ENCODE peak calls at places on chromosomes 1 and 21, in ten cellular contexts. G is tibial artery, U is heart right ventricle, P is uterus, W is H1, R is DND-41, N is astrocyte, A is AG04450, D is SK-N-SH, M is GM12878. Q is an unnamed sample. For H3K9me3, the result is how much of the 10 kb centered on the place peaks cover.

GRCh38 chr1:28064064-28064463 is 24.3 kb downstream of the EYA3 start:
- DNase-seq in G (no peak), U (no peak), P (no peak), W (no peak), R (no peak), N (peak), A (no peak), D (no peak), M (no peak), Q (no peak)

GRCh38 chr1:106621853-106622252 is 434.6 kb upstream of the PRMT6 start:
- DNase-seq in G (no peak), U (no peak), P (no peak), W (no peak), R (no peak), N (no peak), A (no peak), D (no peak), M (no peak), Q (no peak)

GRCh38 chr1:235923466-235924008 is 56.8 kb upstream of the LYST start:
- DNase-seq in G (no peak), U (no peak), P (no peak), W (no peak), R (no peak), N (peak), A (peak), D (no peak), M (no peak), Q (peak)

GRCh38 chr21:38773108-38774061 is 32.3 kb upstream of the ETS2 start:
- DNase-seq in G (peak), U (peak), P (no peak), W (no peak), R (no peak), N (peak), A (peak), D (no peak), M (no peak), Q (no peak)

GRCh38 chr1:43267291-43267805 is 2.4 kb upstream of the TMEM125 start:
- DNase-seq in G (no peak), U (no peak), P (no peak), W (no peak), R (no peak), N (peak), A (peak), D (no peak), M (no peak), Q (no peak)

GRCh38 chr21:45347712-45348477 is 57.1 kb upstream of the COL18A1 start:
- DNase-seq in G (no peak), U (peak), P (no peak), W (no peak), R (no peak), N (no peak), A (no peak), D (no peak), M (no peak), Q (no peak)

GRCh38 chr1:209780276-209780675 is 4.1 kb downstream of the C1orf74 start:
- DNase-seq in G (no peak), U (no peak), P (no peak), W (no peak), R (no peak), N (no peak), A (no peak), D (no peak), M (no peak), Q (no peak)

GRCh38 chr1:87330954-87331318 is 2.3 kb downstream of the LMO4 start:
- DNase-seq in G (no peak), U (no peak), P (no peak), W (no peak), R (no peak), N (no peak), A (no peak), D (no peak), M (no peak), Q (no peak)

GRCh38 chr21:31476551-31477120 is 132.6 kb upstream of the TIAM1 start:
- DNase-seq in G (no peak), U (no peak), P (no peak), W (no peak), R (no peak), N (peak), A (no peak), D (no peak), M (no peak), Q (no peak)

GRCh38 chr21:31479222-31479621 is 135.2 kb upstream of the TIAM1 start:
- DNase-seq in G (no peak), U (no peak), P (no peak), W (no peak), R (no peak), N (no peak), A (no peak), D (no peak), M (no peak), Q (no peak)

GRCh38 chr21:31482460-31482859 is 138.4 kb upstream of the TIAM1 start:
- DNase-seq in G (no peak), U (no peak), P (no peak), W (no peak), R (peak), N (no peak), A (no peak), D (no peak), M (no peak), Q (no peak)

GRCh38 chr21:31479714-31480113 is 135.7 kb upstream of the TIAM1 start:
- DNase-seq in G (no peak), U (no peak), P (no peak), W (no peak), R (no peak), N (no peak), A (no peak), D (no peak), M (no peak), Q (no peak)

DNA sequence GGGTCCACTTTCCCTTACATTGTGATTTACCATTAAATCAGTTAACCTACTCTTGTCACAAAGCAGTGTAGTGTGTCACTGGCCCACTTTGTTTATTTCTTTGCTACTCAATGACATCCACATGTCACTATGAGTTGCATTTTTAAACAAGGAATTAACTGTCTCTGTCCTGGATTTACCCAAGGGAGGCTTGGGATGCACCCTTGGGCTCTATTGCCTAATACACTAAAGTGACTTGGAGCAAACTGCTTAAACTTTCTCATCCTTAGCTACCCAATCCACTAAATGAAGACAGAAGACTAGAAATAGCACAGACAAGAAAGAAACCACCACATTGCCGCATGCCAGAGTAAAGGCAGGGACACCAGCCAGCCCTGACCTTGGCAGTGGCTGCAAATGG is 136.2 kb upstream of the TIAM1 start:
- DNase-seq in G (no peak), U (no peak), P (no peak), W (no peak), R (no peak), N (no peak), A (no peak), D (no peak), M (no peak), Q (no peak)
- H3K9me3 ChIP-seq in G (under half), U (under half), P (under half), W (under half), R (under half), N (under half), A (under half), D (under half), M (under half), Q (under half)

GRCh38 chr21:27408826-27409225 is 441.9 kb upstream of the ADAMTS5 start:
- DNase-seq in G (no peak), U (no peak), P (no peak), W (no peak), R (no peak), N (peak), A (no peak), D (no peak), M (no peak), Q (no peak)
- H3K9me3 ChIP-seq in G (under half), U (under half), P (under half), W (under half), R (under half), N (under half), A (under half), D (under half), M (under half), Q (under half)

DNA sequence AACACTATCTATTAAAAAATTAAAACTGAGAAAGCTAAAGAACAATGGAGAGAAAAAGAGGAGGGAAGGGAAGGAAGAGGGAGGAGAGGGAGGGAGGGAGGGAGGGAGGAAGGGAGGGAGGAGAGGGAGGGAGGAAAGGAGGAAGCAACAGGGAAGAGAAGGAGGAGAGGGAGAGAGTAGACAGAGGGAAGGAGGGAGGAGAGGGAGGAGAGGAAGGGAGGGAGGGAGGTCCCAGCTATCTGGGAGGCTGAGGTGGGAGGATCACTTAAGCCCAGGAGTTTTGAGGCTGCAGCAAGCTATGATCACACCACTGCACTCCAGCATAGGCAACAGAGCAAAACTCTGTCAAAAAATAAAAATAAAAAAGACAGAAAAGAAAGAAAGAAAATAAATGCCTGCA is 16.5 kb downstream of the ZBTB17 start:
- DNase-seq in G (no peak), U (no peak), P (no peak), W (no peak), R (no peak), N (no peak), A (no peak), D (no peak), M (no peak), Q (no peak)
- H3K9me3 ChIP-seq in G (under half), U (under half), P (under half), W (under half), R (under half), N (under half), A (under half), D (under half), M (under half), Q (under half)

GRCh38 chr1:205357567-205357966 is 845 bp upstream of the KLHDC8A start:
- DNase-seq in G (no peak), U (no peak), P (no peak), W (no peak), R (no peak), N (no peak), A (no peak), D (no peak), M (no peak), Q (no peak)
- H3K9me3 ChIP-seq in G (under half), U (under half), P (under half), W (under half), R (under half), N (under half), A (under half), D (under half), M (under half), Q (under half)

Q was measured in CD8-positive, alpha-beta T cell.